ENCODE peak calls at places on chromosomes 3 and 15, in eight cellular contexts. H is D341Med; S is GF-D8; B is stimulated activated CD8-positive, alpha-beta memory T cell treated with anti-CD3 and anti-CD28 coated beads, Interleukin-4, amount 100 ng/mL, for 1 hour; R is lung microvascular endothelial cell; V is HL-60; W is endothelial cell; M is NCI-H510A treated with DMSO at 0.1 percent for 48 hours. T is an unnamed sample.

GRCh38 chr3:57095361-57095760 is 34.9 kb downstream of the SPATA12 start:
- DNase-seq in W (no peak), B (no peak), R (no peak), M (no peak), S (no peak), H (no peak), V (no peak), T (no peak)

GRCh38 chr3:119235151-119235550 is 5.5 kb downstream of the B4GALT4 start:
- DNase-seq in S (no peak), B (no peak), W (no peak), V (no peak), M (no peak), R (no peak), H (no peak), T (peak)

GRCh38 chr3:72143970-72144717 is 359.2 kb upstream of the PROK2 start:
- DNase-seq in B (no peak), V (no peak), M (no peak), S (no peak), W (no peak), H (no peak), R (no peak), T (no peak)

GRCh38 chr3:157239082-157239704 is 79.2 kb upstream of the CCNL1 start:
- DNase-seq in M (peak), H (peak), S (peak), R (peak), V (peak), W (peak), B (peak), T (peak)

GRCh38 chr15:84826369-84826823 is 9.2 kb downstream of the ALPK3 start:
- DNase-seq in M (no peak), S (no peak), R (peak), V (peak), H (peak), B (no peak), W (peak), T (no peak)

GRCh38 chr15:60844431-60845174 is 365.7 kb upstream of the ICE2 start:
- DNase-seq in S (no peak), H (no peak), M (no peak), V (no peak), B (peak), R (no peak), W (no peak), T (no peak)

GRCh38 chr3:15926866-15927265 is 129.1 kb upstream of the ANKRD28 start:
- DNase-seq in B (no peak), W (no peak), M (no peak), S (no peak), R (no peak), H (no peak), V (no peak), T (no peak)

GRCh38 chr15:31264534-31265089 is 62.0 kb upstream of the KLF13 start:
- DNase-seq in R (no peak), W (no peak), M (no peak), B (no peak), V (no peak), S (no peak), H (peak), T (no peak)

GRCh38 chr15:51094606-51095569 is at the start of gene TNFAIP8L3:
- DNase-seq in V (no peak), M (peak), B (no peak), H (peak), W (peak), S (no peak), R (peak), T (no peak)

GRCh38 chr3:185822957-185823279 is 1.9 kb downstream of the IGF2BP2 start:
- DNase-seq in V (no peak), B (no peak), S (no peak), H (no peak), R (no peak), W (no peak), M (no peak), T (no peak)

GRCh38 chr3:50238549-50239026 is 2.6 kb downstream of the GNAI2 start:
- DNase-seq in W (no peak), R (peak), B (no peak), H (no peak), M (no peak), S (peak), V (peak), T (no peak)

GRCh38 chr15:99719096-99719541 is 14.1 kb downstream of the LYSMD4 start:
- DNase-seq in V (peak), H (no peak), W (no peak), S (no peak), R (no peak), B (no peak), M (no peak), T (no peak)

GRCh38 chr15:91338763-91339162 is 238.7 kb downstream of the SV2B start:
- DNase-seq in V (no peak), R (no peak), B (no peak), W (peak), S (no peak), H (no peak), M (no peak), T (no peak)

GRCh38 chr3:127423856-127424765 is 136.3 kb upstream of the PRR20G start:
- DNase-seq in V (no peak), W (no peak), B (no peak), R (no peak), S (no peak), H (peak), M (no peak), T (no peak)

GRCh38 chr3:33074217-33075067 is 22.5 kb downstream of the GLB1 start:
- DNase-seq in W (peak), H (peak), S (no peak), V (peak), R (peak), M (peak), B (peak), T (peak)

GRCh38 chr3:113947372-113948014 is at the start of gene ZDHHC23:
- DNase-seq in B (peak), V (peak), S (no peak), H (peak), R (peak), M (peak), W (peak), T (peak)

GRCh38 chr3:76131396-76132153 is 346.2 kb upstream of the ZNF717 start:
- DNase-seq in S (no peak), H (no peak), W (no peak), V (no peak), R (no peak), B (no peak), M (no peak), T (peak)

GRCh38 chr15:100495861-100496260 is 32.9 kb downstream of the CERS3 start:
- DNase-seq in M (no peak), B (no peak), S (no peak), R (no peak), W (no peak), H (no peak), V (no peak), T (no peak)

GRCh38 chr3:4606915-4607314 is 113.8 kb downstream of the ITPR1 start:
- DNase-seq in V (no peak), H (no peak), B (no peak), S (no peak), M (no peak), R (no peak), W (no peak), T (peak)

GRCh38 chr3:70531063-70531657 is 218.7 kb upstream of the MDFIC2 start:
- DNase-seq in B (no peak), V (no peak), S (no peak), W (no peak), M (peak), R (peak), H (peak), T (peak)

GRCh38 chr3:24119321-24119751 is 174.2 kb downstream of the NR1D2 start:
- DNase-seq in V (no peak), R (no peak), B (no peak), S (no peak), H (no peak), M (no peak), W (no peak), T (no peak)

GRCh38 chr3:15636028-15636709 is 34.6 kb downstream of the BTD start:
- DNase-seq in S (peak), M (no peak), B (no peak), V (peak), H (no peak), W (peak), R (peak), T (peak)

GRCh38 chr15:57597431-57597830 is 5.7 kb downstream of the MYZAP start:
- DNase-seq in M (no peak), S (no peak), W (no peak), V (no peak), H (no peak), B (no peak), R (no peak), T (no peak)

GRCh38 chr3:16304065-16305010 is 39.3 kb downstream of the OXNAD1 start:
- DNase-seq in H (no peak), W (no peak), S (no peak), B (no peak), V (no peak), M (no peak), R (no peak), T (peak)

GRCh38 chr3:159196316-159196715 is 394.5 kb downstream of the MFSD1 start:
- DNase-seq in R (no peak), B (no peak), V (no peak), H (no peak), W (no peak), M (no peak), S (no peak), T (no peak)

GRCh38 chr3:60065227-60065868 is 1015.5 kb upstream of the CFAP20DC start:
- DNase-seq in S (no peak), M (no peak), B (no peak), W (no peak), R (no peak), H (no peak), V (no peak), T (no peak)

GRCh38 chr15:62896380-62896866 is 146.1 kb upstream of the TPM1 start:
- DNase-seq in S (no peak), H (no peak), M (no peak), B (no peak), W (no peak), V (no peak), R (no peak), T (no peak)

GRCh38 chr3:129277829-129278271 is 820 bp upstream of the HMCES start:
- DNase-seq in M (no peak), V (peak), S (no peak), H (peak), W (peak), R (peak), B (no peak), T (no peak)

GRCh38 chr3:98994128-98994762 is 92.8 kb upstream of the DCBLD2 start:
- DNase-seq in V (no peak), H (peak), B (no peak), R (peak), S (no peak), M (peak), W (no peak), T (no peak)

GRCh38 chr3:29026959-29027358 is 253.9 kb upstream of the RBMS3 start:
- DNase-seq in B (no peak), V (no peak), R (no peak), M (no peak), S (no peak), W (no peak), H (no peak), T (no peak)

GRCh38 chr15:69500339-69500738 is 47.7 kb downstream of the RPLP1 start:
- DNase-seq in H (no peak), M (no peak), V (no peak), R (no peak), B (no peak), W (no peak), S (no peak), T (no peak)

GRCh38 chr3:8052599-8053185 is 448.9 kb upstream of the LMCD1 start:
- DNase-seq in S (no peak), B (no peak), R (no peak), V (no peak), M (no peak), W (no peak), H (peak), T (no peak)

GRCh38 chr3:141085331-141086047 is 34.3 kb downstream of the SPSB4 start:
- DNase-seq in S (no peak), H (no peak), V (no peak), W (no peak), R (no peak), M (no peak), B (no peak), T (no peak)

GRCh38 chr15:76134537-76134936 is 74.8 kb downstream of the TMEM266 start:
- DNase-seq in V (no peak), H (no peak), W (no peak), S (no peak), R (no peak), B (no peak), M (no peak), T (no peak)

GRCh38 chr3:74845086-74845485 is 230.6 kb upstream of the CNTN3 start:
- DNase-seq in B (no peak), S (no peak), M (no peak), R (no peak), V (no peak), H (no peak), W (no peak), T (no peak)

GRCh38 chr3:138063416-138063815 is 52.0 kb downstream of the DZIP1L start:
- DNase-seq in B (no peak), V (no peak), M (no peak), H (peak), R (no peak), S (no peak), W (no peak), T (no peak)

GRCh38 chr3:69739204-69740102 is at the start of gene MITF:
- DNase-seq in R (peak), S (no peak), M (peak), W (peak), V (peak), B (no peak), H (peak), T (peak)